ENCODE peak calls at places on chromosomes 1 and 21, in six cellular contexts. Q, M, C, T, O and A are unnamed samples.

GRCh38 chr1:104072915-104073371 is 323.2 kb downstream of the AMY1C start:
- DNase-seq in Q (no peak), M (no peak), C (no peak), T (no peak), O (no peak), A (no peak)

GRCh38 chr1:64396817-64397216 is 73.1 kb upstream of the CACHD1 start:
- DNase-seq in Q (no peak), M (no peak), C (no peak), T (no peak), O (no peak), A (no peak)

GRCh38 chr1:11940260-11940921 is 5.9 kb downstream of the PLOD1 start:
- DNase-seq in Q (peak; percentile 47), M (peak; percentile 56), C (no peak), T (no peak), O (peak; percentile 88), A (peak; percentile 55)

GRCh38 chr1:29508458-29509107 is 272.3 kb downstream of the PTPRU start:
- DNase-seq in Q (no peak), M (no peak), C (peak; percentile 34), T (no peak), O (peak; percentile 20), A (no peak)

GRCh38 chr1:8523641-8524206 is 205.8 kb downstream of the SLC45A1 start:
- DNase-seq in Q (no peak), M (no peak), C (no peak), T (no peak), O (no peak), A (no peak)

GRCh38 chr1:1996207-1996651 is 7.4 kb downstream of the CFAP74 start:
- DNase-seq in Q (no peak), M (no peak), C (no peak), T (no peak), O (no peak), A (no peak)

GRCh38 chr1:20233394-20233793 is 47.1 kb upstream of the PLA2G2C start:
- DNase-seq in Q (no peak), M (no peak), C (no peak), T (no peak), O (no peak), A (no peak)

GRCh38 chr1:47931395-47931794 is 65.8 kb downstream of the TRABD2B start:
- DNase-seq in Q (no peak), M (no peak), C (no peak), T (no peak), O (no peak), A (peak; percentile 39)

GRCh38 chr1:36008546-36009197 is 75.2 kb upstream of the TEKT2 start:
- DNase-seq in Q (no peak), M (peak; percentile 54), C (no peak), T (peak; percentile 19), O (no peak), A (no peak)

GRCh38 chr1:29517251-29518080 is 281.1 kb downstream of the PTPRU start:
- DNase-seq in Q (no peak), M (no peak), C (peak; percentile 57), T (no peak), O (no peak), A (no peak)

GRCh38 chr1:103108525-103109150 is 316 bp upstream of the COL11A1 start:
- DNase-seq in Q (peak; percentile 5), M (peak; percentile 32), C (no peak), T (no peak), O (no peak), A (no peak)

GRCh38 chr1:27542463-27543273 is 52.7 kb upstream of the WASF2 start:
- DNase-seq in Q (peak; percentile 62), M (peak; percentile 85), C (no peak), T (peak; percentile 88), O (no peak), A (peak; percentile 49)

GRCh38 chr1:213332491-213332890 is 281.4 kb downstream of the RPS6KC1 start:
- DNase-seq in Q (no peak), M (no peak), C (no peak), T (no peak), O (no peak), A (no peak)

GRCh38 chr1:183135336-183135735 is 50.7 kb upstream of the LAMC2 start:
- DNase-seq in Q (no peak), M (no peak), C (no peak), T (no peak), O (no peak), A (no peak)

GRCh38 chr21:27776925-27777553 is 810.2 kb upstream of the ADAMTS5 start:
- DNase-seq in Q (peak; percentile 32), M (no peak), C (no peak), T (no peak), O (peak; percentile 62), A (no peak)

GRCh38 chr21:45588086-45588825 is 46.0 kb upstream of the SLC19A1 start:
- DNase-seq in Q (no peak), M (no peak), C (peak; percentile 23), T (no peak), O (peak; percentile 7), A (no peak)

GRCh38 chr1:77048615-77049005 is 170.6 kb downstream of the PIGK start:
- DNase-seq in Q (no peak), M (no peak), C (no peak), T (no peak), O (no peak), A (no peak)

GRCh38 chr1:36702963-36703362 is 220.2 kb upstream of the CSF3R start:
- DNase-seq in Q (no peak), M (no peak), C (peak; percentile 57), T (no peak), O (no peak), A (no peak)

GRCh38 chr1:223645903-223646302 is 19.6 kb downstream of the CAPN8 start:
- DNase-seq in Q (no peak), M (no peak), C (no peak), T (no peak), O (no peak), A (peak; percentile 46)

GRCh38 chr1:10470043-10470442 is 2.3 kb downstream of the DFFA start:
- DNase-seq in Q (no peak), M (no peak), C (no peak), T (no peak), O (no peak), A (no peak)

GRCh38 chr1:10473145-10473765 is 926 bp upstream of the DFFA start:
- DNase-seq in Q (no peak), M (no peak), C (no peak), T (no peak), O (no peak), A (no peak)

GRCh38 chr1:10471411-10472219 is 714 bp downstream of the DFFA start:
- DNase-seq in Q (no peak), M (no peak), C (no peak), T (no peak), O (no peak), A (no peak)

GRCh38 chr1:10474613-10475507 is at the start of gene PEX14:
- DNase-seq in Q (peak; percentile 86), M (peak; percentile 87), C (peak; percentile 96), T (peak; percentile 86), O (peak; percentile 93), A (peak; percentile 91)

GRCh38 chr1:10472220-10473144 is at the start of gene DFFA:
- DNase-seq in Q (peak; percentile 93), M (peak; percentile 94), C (peak; percentile 98), T (peak; percentile 90), O (peak; percentile 95), A (peak; percentile 94)
- TF ChIP-seq POLR2A in Q (peak; percentile 68), M (no peak), C (no peak), T (peak; percentile 61), O (peak; percentile 21), A (peak; percentile 46)

GRCh38 chr1:84996846-84997666 is at the start of gene MCOLN2:
- DNase-seq in Q (peak; percentile 12), M (peak; percentile 45), C (no peak), T (peak; percentile 57), O (peak; percentile 62), A (peak; percentile 45)
- TF ChIP-seq POLR2A in Q (no peak), M (peak; percentile 6), C (no peak), T (no peak), O (no peak), A (peak; percentile 25)

DNA sequence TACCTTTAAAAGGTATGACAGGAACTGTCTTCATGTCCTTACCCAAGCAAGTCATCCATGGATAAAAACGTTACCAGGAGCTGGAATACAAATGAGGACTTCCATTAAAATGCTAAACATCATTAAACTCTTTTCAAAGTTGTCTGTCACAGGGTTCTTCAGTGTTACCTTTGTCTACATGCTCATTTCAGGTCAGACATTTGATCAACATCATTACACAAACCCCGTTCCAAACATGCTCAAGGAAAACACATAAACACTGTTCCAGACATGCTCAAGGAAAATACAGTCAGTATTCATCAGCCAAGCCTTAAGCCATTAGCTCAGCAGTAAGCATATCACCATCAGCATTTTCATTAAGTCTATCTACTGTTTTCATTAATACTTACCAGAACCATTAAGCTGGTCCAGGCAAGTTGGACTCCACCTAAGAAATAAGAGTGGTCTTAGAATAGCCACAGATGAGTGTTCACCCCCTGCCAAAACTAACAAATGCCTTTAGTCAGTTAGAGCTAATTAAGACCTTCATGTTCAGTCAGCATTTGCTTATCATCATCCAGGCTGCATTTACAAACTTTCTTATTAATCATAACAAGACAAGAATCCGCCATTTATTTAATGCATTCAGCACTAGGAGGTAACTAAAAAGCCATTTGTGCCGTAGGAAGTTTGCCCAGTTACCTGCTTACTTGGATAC is 2.2 kb downstream of the GAS5 start:
- DNase-seq in Q (no peak), M (no peak), C (no peak), T (no peak), O (no peak), A (no peak)
- TF ChIP-seq POLR2A in Q (no peak), M (no peak), C (no peak), T (no peak), O (no peak), A (no peak)

GRCh38 chr1:234773936-234774677 is 164.1 kb upstream of the IRF2BP2 start:
- DNase-seq in Q (no peak), M (no peak), C (peak; percentile 21), T (no peak), O (no peak), A (no peak)

GRCh38 chr1:234771642-234772344 is 161.8 kb upstream of the IRF2BP2 start:
- DNase-seq in Q (no peak), M (no peak), C (peak; percentile 18), T (no peak), O (no peak), A (no peak)

GRCh38 chr1:234770031-234770795 is 160.2 kb upstream of the IRF2BP2 start:
- DNase-seq in Q (no peak), M (no peak), C (peak; percentile 74), T (no peak), O (no peak), A (no peak)

GRCh38 chr1:234770924-234771540 is 161.1 kb upstream of the IRF2BP2 start:
- DNase-seq in Q (no peak), M (no peak), C (peak; percentile 50), T (no peak), O (no peak), A (no peak)

GRCh38 chr1:234772345-234773147 is 162.6 kb upstream of the IRF2BP2 start:
- DNase-seq in Q (peak; percentile 61), M (peak; percentile 64), C (peak; percentile 92), T (peak; percentile 98), O (no peak), A (peak; percentile 80)
- TF ChIP-seq POLR2A in Q (no peak), M (no peak), C (no peak), T (no peak), O (no peak), A (peak; percentile 25)

GRCh38 chr1:55904541-55904940 is 674.8 kb downstream of the PLPP3 start:
- DNase-seq in Q (no peak), M (no peak), C (no peak), T (no peak), O (no peak), A (no peak)
- TF ChIP-seq POLR2A in Q (no peak), M (no peak), C (no peak), T (no peak), O (no peak), A (no peak)